ENCODE peak calls at places on chromosomes 1 and 21, in seven cellular contexts. One of them, this sample, is unnamed.

GRCh38 chr21:29205988-29206387 is 75.5 kb downstream of the MAP3K7CL start:
- DNase-seq in OCI-LY7: no peak
- DNase-seq in HCT116: no peak
- DNase-seq in mesothelial cell of epicardium: no peak
- DNase-seq in suprapubic skin: no peak
- DNase-seq in astrocyte of the spinal cord: no peak
- DNase-seq in RWPE1: no peak
- DNase-seq in this sample: no peak

GRCh38 chr1:41513388-41513745 is 28.9 kb upstream of the EDN2 start:
- DNase-seq in OCI-LY7: no peak
- DNase-seq in HCT116: no peak
- DNase-seq in mesothelial cell of epicardium: no peak
- DNase-seq in suprapubic skin: no peak
- DNase-seq in astrocyte of the spinal cord: no peak
- DNase-seq in RWPE1: no peak
- DNase-seq in this sample: no peak

GRCh38 chr1:64982134-64982533 is 15.8 kb upstream of the JAK1 start:
- DNase-seq in OCI-LY7: no peak
- DNase-seq in HCT116: no peak
- DNase-seq in mesothelial cell of epicardium: no peak
- DNase-seq in suprapubic skin: no peak
- DNase-seq in astrocyte of the spinal cord: no peak
- DNase-seq in RWPE1: no peak
- DNase-seq in this sample: no peak

GRCh38 chr21:45293214-45293725 is 5.6 kb upstream of the POFUT2 start:
- DNase-seq in OCI-LY7: no peak
- DNase-seq in HCT116: no peak
- DNase-seq in mesothelial cell of epicardium: no peak
- DNase-seq in suprapubic skin: peak; percentile 73
- DNase-seq in astrocyte of the spinal cord: no peak
- DNase-seq in RWPE1: no peak
- DNase-seq in this sample: no peak

GRCh38 chr1:36309397-36309796 is 3.2 kb downstream of the SH3D21 start:
- DNase-seq in OCI-LY7: no peak
- DNase-seq in HCT116: no peak
- DNase-seq in mesothelial cell of epicardium: no peak
- DNase-seq in suprapubic skin: peak; percentile 31
- DNase-seq in astrocyte of the spinal cord: no peak
- DNase-seq in RWPE1: no peak
- DNase-seq in this sample: no peak

GRCh38 chr1:232369912-232370311 is 260.0 kb downstream of the SIPA1L2 start:
- DNase-seq in OCI-LY7: no peak
- DNase-seq in HCT116: no peak
- DNase-seq in mesothelial cell of epicardium: no peak
- DNase-seq in suprapubic skin: no peak
- DNase-seq in astrocyte of the spinal cord: no peak
- DNase-seq in RWPE1: no peak
- DNase-seq in this sample: no peak

GRCh38 chr1:220803401-220804201 is 16.9 kb downstream of the MTARC1 start:
- DNase-seq in OCI-LY7: peak; percentile 18
- DNase-seq in HCT116: no peak
- DNase-seq in mesothelial cell of epicardium: no peak
- DNase-seq in suprapubic skin: no peak
- DNase-seq in astrocyte of the spinal cord: peak; percentile 42
- DNase-seq in RWPE1: peak; percentile 51
- DNase-seq in this sample: no peak

GRCh38 chr21:36232641-36233040 is 76.0 kb downstream of the DOP1B start:
- DNase-seq in OCI-LY7: no peak
- DNase-seq in HCT116: no peak
- DNase-seq in mesothelial cell of epicardium: no peak
- DNase-seq in suprapubic skin: no peak
- DNase-seq in astrocyte of the spinal cord: no peak
- DNase-seq in RWPE1: no peak
- DNase-seq in this sample: no peak

GRCh38 chr1:42403880-42404400 is 23.3 kb downstream of the RIMKLA start:
- DNase-seq in OCI-LY7: no peak
- DNase-seq in HCT116: no peak
- DNase-seq in mesothelial cell of epicardium: no peak
- DNase-seq in suprapubic skin: no peak
- DNase-seq in astrocyte of the spinal cord: no peak
- DNase-seq in RWPE1: no peak
- DNase-seq in this sample: no peak

DNA sequence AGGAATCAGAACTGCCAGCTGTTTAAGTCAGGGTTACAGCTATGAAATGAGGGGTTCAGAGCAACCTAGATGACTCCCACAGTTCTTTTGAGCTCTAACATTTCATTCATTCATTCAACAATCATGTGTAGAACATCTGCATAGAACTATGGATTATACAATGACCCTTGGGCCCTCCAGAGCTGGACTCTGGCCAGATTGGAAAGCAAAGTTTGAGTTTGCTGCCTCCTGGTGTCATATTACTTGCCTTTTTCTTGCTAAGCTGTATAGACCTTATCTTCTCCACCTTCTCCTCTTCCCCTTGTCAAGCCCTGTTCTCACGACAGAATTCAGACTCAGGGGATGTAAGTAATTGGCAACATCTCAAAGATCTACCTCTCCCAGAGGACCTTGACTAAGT is 4.0 kb downstream of the CASQ2 start:
- DNase-seq in OCI-LY7: no peak
- DNase-seq in HCT116: peak; percentile 34
- DNase-seq in mesothelial cell of epicardium: no peak
- DNase-seq in suprapubic skin: no peak
- DNase-seq in astrocyte of the spinal cord: peak; percentile 13
- DNase-seq in RWPE1: peak; percentile 26
- DNase-seq in this sample: no peak
- TF ChIP-seq CTCF in OCI-LY7: no peak
- TF ChIP-seq CTCF in HCT116: peak; percentile 55
- TF ChIP-seq CTCF in mesothelial cell of epicardium: peak; percentile 34
- TF ChIP-seq CTCF in suprapubic skin: no peak
- TF ChIP-seq CTCF in astrocyte of the spinal cord: peak; percentile 35
- TF ChIP-seq CTCF in RWPE1: no peak
- TF ChIP-seq CTCF in this sample: no peak

GRCh38 chr1:214318956-214319355 is 38.0 kb downstream of the SMYD2 start:
- DNase-seq in OCI-LY7: no peak
- DNase-seq in HCT116: no peak
- DNase-seq in mesothelial cell of epicardium: no peak
- DNase-seq in suprapubic skin: no peak
- DNase-seq in astrocyte of the spinal cord: no peak
- DNase-seq in RWPE1: no peak
- DNase-seq in this sample: no peak

GRCh38 chr1:214321686-214322453 is 40.9 kb downstream of the SMYD2 start:
- DNase-seq in OCI-LY7: no peak
- DNase-seq in HCT116: no peak
- DNase-seq in mesothelial cell of epicardium: no peak
- DNase-seq in suprapubic skin: no peak
- DNase-seq in astrocyte of the spinal cord: no peak
- DNase-seq in RWPE1: no peak
- DNase-seq in this sample: peak; percentile 26

GRCh38 chr1:214317734-214318133 is 36.8 kb downstream of the SMYD2 start:
- DNase-seq in OCI-LY7: no peak
- DNase-seq in HCT116: no peak
- DNase-seq in mesothelial cell of epicardium: no peak
- DNase-seq in suprapubic skin: no peak
- DNase-seq in astrocyte of the spinal cord: peak; percentile 55
- DNase-seq in RWPE1: no peak
- DNase-seq in this sample: no peak

GRCh38 chr1:214318356-214318755 is 37.4 kb downstream of the SMYD2 start:
- DNase-seq in OCI-LY7: no peak
- DNase-seq in HCT116: no peak
- DNase-seq in mesothelial cell of epicardium: no peak
- DNase-seq in suprapubic skin: no peak
- DNase-seq in astrocyte of the spinal cord: peak; percentile 52
- DNase-seq in RWPE1: no peak
- DNase-seq in this sample: no peak

GRCh38 chr1:214319930-214320329 is 39.0 kb downstream of the SMYD2 start:
- DNase-seq in OCI-LY7: no peak
- DNase-seq in HCT116: no peak
- DNase-seq in mesothelial cell of epicardium: no peak
- DNase-seq in suprapubic skin: no peak
- DNase-seq in astrocyte of the spinal cord: no peak
- DNase-seq in RWPE1: no peak
- DNase-seq in this sample: no peak
- TF ChIP-seq CTCF in OCI-LY7: peak; percentile 36
- TF ChIP-seq CTCF in HCT116: peak; percentile 43
- TF ChIP-seq CTCF in mesothelial cell of epicardium: no peak
- TF ChIP-seq CTCF in suprapubic skin: no peak
- TF ChIP-seq CTCF in astrocyte of the spinal cord: peak; percentile 8
- TF ChIP-seq CTCF in RWPE1: peak; percentile 17
- TF ChIP-seq CTCF in this sample: no peak

GRCh38 chr1:202189919-202190715 is 3.5 kb upstream of the LGR6 start:
- DNase-seq in OCI-LY7: no peak
- DNase-seq in HCT116: no peak
- DNase-seq in mesothelial cell of epicardium: no peak
- DNase-seq in suprapubic skin: no peak
- DNase-seq in astrocyte of the spinal cord: no peak
- DNase-seq in RWPE1: no peak
- DNase-seq in this sample: no peak
- TF ChIP-seq CTCF in OCI-LY7: no peak
- TF ChIP-seq CTCF in HCT116: peak; percentile 33
- TF ChIP-seq CTCF in mesothelial cell of epicardium: no peak
- TF ChIP-seq CTCF in suprapubic skin: no peak
- TF ChIP-seq CTCF in astrocyte of the spinal cord: peak; percentile 27
- TF ChIP-seq CTCF in RWPE1: no peak
- TF ChIP-seq CTCF in this sample: no peak

DNA sequence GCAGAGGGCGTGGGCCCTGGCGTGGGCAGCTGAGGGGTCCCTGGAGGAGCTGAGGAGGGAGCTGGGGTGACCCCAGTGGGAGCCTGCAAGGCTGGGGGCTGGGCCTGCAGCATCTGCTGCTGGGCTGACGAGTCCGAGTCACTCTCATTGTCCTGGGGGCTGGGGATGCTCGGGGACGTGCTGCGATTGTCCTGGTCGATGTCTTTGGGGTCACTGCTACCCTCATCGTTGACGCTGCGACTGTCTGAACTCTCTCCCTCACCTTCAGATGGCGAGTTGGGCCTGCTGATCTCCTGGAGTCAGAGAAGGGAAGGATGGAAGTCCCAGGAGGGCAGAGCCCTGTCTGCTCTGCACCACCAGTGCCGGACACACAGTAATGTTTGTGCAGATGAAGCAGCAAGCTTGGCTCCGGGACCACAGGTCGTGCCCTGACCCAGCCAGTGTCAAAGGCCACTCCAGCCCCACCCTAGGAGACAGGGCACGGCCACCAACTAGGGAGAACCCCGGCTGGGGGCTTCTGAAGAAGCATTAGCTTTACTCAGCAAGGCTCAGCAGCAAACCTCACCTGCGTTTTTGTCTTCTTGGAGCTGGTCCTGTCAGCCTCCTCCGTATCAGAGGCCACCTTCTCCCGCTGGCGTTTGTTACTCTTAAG is 43.4 kb downstream of the SLC45A1 start:
- DNase-seq in OCI-LY7: no peak
- DNase-seq in HCT116: no peak
- DNase-seq in mesothelial cell of epicardium: no peak
- DNase-seq in suprapubic skin: no peak
- DNase-seq in astrocyte of the spinal cord: no peak
- DNase-seq in RWPE1: no peak
- DNase-seq in this sample: no peak
- TF ChIP-seq CTCF in OCI-LY7: no peak
- TF ChIP-seq CTCF in HCT116: no peak
- TF ChIP-seq CTCF in mesothelial cell of epicardium: no peak
- TF ChIP-seq CTCF in suprapubic skin: no peak
- TF ChIP-seq CTCF in astrocyte of the spinal cord: no peak
- TF ChIP-seq CTCF in RWPE1: no peak
- TF ChIP-seq CTCF in this sample: no peak